ENCODE peak calls at places on chromosomes 5 and 9, in eight cellular contexts. J is GM23338, D is stomach, I is prostate gland, X is small intestine, Q is Panc1, P is tibial artery, M is endodermal cell. T is an unnamed sample.

GRCh38 chr5:158875272-158875679 is 224.4 kb downstream of the EBF1 start:
- DNase-seq in D (no peak), P (no peak), J (no peak), M (no peak), I (no peak), X (peak; percentile 15), Q (no peak), T (no peak)

GRCh38 chr9:135132008-135132407 is 44.5 kb downstream of the OLFM1 start:
- DNase-seq in D (no peak), J (no peak), P (no peak), I (no peak), X (no peak), M (no peak), Q (no peak), T (no peak)

GRCh38 chr5:134530375-134531077 is 5.1 kb downstream of the JADE2 start:
- DNase-seq in J (no peak), X (no peak), I (no peak), M (no peak), D (peak; percentile 76), Q (no peak), P (peak; percentile 63), T (no peak)

GRCh38 chr9:135722365-135722764 is 20.4 kb downstream of the KCNT1 start:
- DNase-seq in Q (no peak), D (no peak), M (no peak), I (no peak), P (no peak), X (no peak), J (no peak), T (no peak)

GRCh38 chr9:71285191-71285656 is 163.8 kb upstream of the TRPM3 start:
- DNase-seq in P (peak; percentile 38), I (peak; percentile 63), M (peak; percentile 69), Q (peak; percentile 51), X (peak; percentile 72), D (no peak), J (peak; percentile 91), T (peak; percentile 31)

GRCh38 chr5:149060325-149060724 is 2.5 kb downstream of the SH3TC2 start:
- DNase-seq in X (peak; percentile 48), J (no peak), Q (no peak), D (peak; percentile 29), I (no peak), P (no peak), M (no peak), T (no peak)

GRCh38 chr5:24621809-24622208 is 23.0 kb downstream of the CDH10 start:
- DNase-seq in Q (no peak), J (no peak), X (no peak), M (no peak), D (no peak), I (no peak), P (peak; percentile 59), T (no peak)

GRCh38 chr5:59206132-59206581 is 623.3 kb downstream of the RAB3C start:
- DNase-seq in D (no peak), M (no peak), P (no peak), J (no peak), Q (no peak), I (no peak), X (no peak), T (no peak)

GRCh38 chr5:62596691-62597090 is 18.1 kb downstream of the LRRC70 start:
- DNase-seq in M (no peak), P (no peak), I (no peak), D (no peak), Q (no peak), J (no peak), X (no peak), T (no peak)
- H3K36me3 ChIP-seq in M (peaks cover 9% of the 10 kb centered on the region), P (peaks cover 26% of the 10 kb centered on the region), I (no peaks in the 10 kb centered on the region), D (peaks cover 23% of the 10 kb centered on the region), Q (no peaks in the 10 kb centered on the region), J (peaks cover under 1% of the 10 kb centered on the region), X (peaks cover 5% of the 10 kb centered on the region), T (peaks cover 4% of the 10 kb centered on the region)

DNA sequence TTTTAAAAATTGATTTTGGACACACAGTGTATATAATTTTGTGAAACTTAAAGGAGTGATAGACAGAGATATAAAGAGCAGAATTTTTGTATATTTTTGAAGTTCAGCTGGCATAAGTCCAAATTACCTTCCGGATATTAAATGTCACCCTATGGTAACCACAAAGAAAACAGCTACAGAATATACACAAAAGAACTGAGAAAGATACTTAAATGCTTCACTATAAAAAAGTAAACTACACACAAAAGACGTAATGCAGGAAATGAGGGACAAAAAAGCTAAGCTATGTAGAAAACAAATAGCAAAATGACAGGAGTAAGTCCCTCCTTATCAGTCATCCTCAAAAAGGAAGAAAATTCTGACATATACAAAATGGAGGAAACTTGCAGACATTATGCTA is 29.4 kb downstream of the HACD4 start:
- DNase-seq in P (no peak), Q (no peak), D (no peak), I (no peak), X (peak; percentile 7), M (no peak), J (no peak), T (no peak)
- H3K4me1 ChIP-seq in P (no peaks in the 10 kb centered on the region), Q (no peaks in the 10 kb centered on the region), D (no peaks in the 10 kb centered on the region), I (no peaks in the 10 kb centered on the region), X (no peaks in the 10 kb centered on the region), M (no peaks in the 10 kb centered on the region), J (peaks cover 6% of the 10 kb centered on the region), T (no peaks in the 10 kb centered on the region)

GRCh38 chr5:53342261-53342660 is 138.2 kb upstream of the FST start:
- DNase-seq in Q (no peak), M (no peak), J (no peak), D (no peak), X (no peak), I (no peak), P (no peak), T (no peak)
- H3K27ac ChIP-seq in Q (no peak overlapping the region), M (no peak overlapping the region), J (no peak overlapping the region), D (no peak overlapping the region), X (no peak overlapping the region), I (no peak overlapping the region), P (no peak overlapping the region), T (no peak overlapping the region)

GRCh38 chr5:175596818-175597217 is 61.1 kb upstream of the HRH2 start:
- DNase-seq in D (no peak), J (no peak), X (no peak), M (no peak), P (no peak), Q (no peak), I (no peak), T (no peak)

GRCh38 chr5:175599210-175599609 is 58.7 kb upstream of the HRH2 start:
- DNase-seq in J (no peak), I (no peak), X (no peak), M (no peak), Q (no peak), D (no peak), P (no peak), T (no peak)

GRCh38 chr5:175595905-175596304 is 62.0 kb upstream of the HRH2 start:
- DNase-seq in P (no peak), M (no peak), X (no peak), J (no peak), I (no peak), D (no peak), Q (no peak), T (no peak)

GRCh38 chr5:175597718-175598117 is 60.2 kb upstream of the HRH2 start:
- DNase-seq in X (no peak), P (no peak), M (no peak), Q (no peak), D (peak; percentile 35), J (no peak), I (peak; percentile 26), T (no peak)

GRCh38 chr5:175598774-175599173 is 59.1 kb upstream of the HRH2 start:
- DNase-seq in P (no peak), J (no peak), X (no peak), Q (no peak), I (no peak), M (no peak), D (no peak), T (no peak)
- H3K36me3 ChIP-seq in P (no peaks in the 10 kb centered on the region), J (no peaks in the 10 kb centered on the region), X (no peaks in the 10 kb centered on the region), Q (no peaks in the 10 kb centered on the region), I (no peaks in the 10 kb centered on the region), M (no peaks in the 10 kb centered on the region), D (no peaks in the 10 kb centered on the region), T (no peaks in the 10 kb centered on the region)

GRCh38 chr5:132498686-132499271 is 8.2 kb upstream of the IRF1 start:
- DNase-seq in P (no peak), D (peak; percentile 22), X (no peak), M (no peak), I (peak; percentile 3), J (no peak), Q (no peak), T (no peak)

GRCh38 chr5:132497488-132497997 is 7.0 kb upstream of the IRF1 start:
- DNase-seq in X (no peak), P (peak; percentile 80), I (peak; percentile 28), Q (no peak), D (peak; percentile 63), M (peak; percentile 81), J (peak; percentile 35), T (peak; percentile 76)

GRCh38 chr5:132496631-132497487 is 6.3 kb upstream of the IRF1 start:
- DNase-seq in I (peak; percentile 83), X (peak; percentile 86), M (peak; percentile 96), Q (no peak), D (peak; percentile 93), P (peak; percentile 88), J (peak; percentile 88), T (peak; percentile 94)

GRCh38 chr5:132499440-132500243 is 9.1 kb upstream of the IRF1 start:
- DNase-seq in I (peak; percentile 3), P (no peak), D (peak; percentile 25), M (peak; percentile 54), Q (no peak), X (no peak), J (no peak), T (no peak)

DNA sequence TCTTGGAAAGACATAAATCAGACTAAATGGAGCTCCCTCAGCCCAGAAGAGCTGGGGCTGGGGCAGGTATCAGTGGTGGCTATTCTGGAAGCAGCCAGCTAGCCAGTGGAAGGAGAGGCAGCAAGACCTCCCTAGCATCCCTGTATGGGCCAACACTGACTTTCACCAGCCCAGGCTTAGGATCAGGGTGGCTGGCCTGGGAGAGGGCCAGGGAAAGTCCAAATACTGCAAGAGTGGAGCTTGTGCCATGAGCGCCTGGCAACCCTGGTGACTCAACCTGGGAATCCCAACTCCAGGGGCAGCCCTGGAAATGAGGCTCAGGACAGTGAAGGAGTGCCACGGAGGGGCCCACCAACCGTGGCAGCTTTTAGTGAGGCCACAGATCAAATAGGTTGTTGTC is 7.6 kb upstream of the IRF1 start:
- DNase-seq in Q (no peak), X (no peak), J (no peak), D (peak; percentile 60), P (peak; percentile 68), I (peak; percentile 27), M (no peak), T (no peak)
- H3K4me1 ChIP-seq in Q (peaks cover 26% of the 10 kb centered on the region), X (peaks cover 14% of the 10 kb centered on the region), J (peaks cover 12% of the 10 kb centered on the region), D (peaks cover 82% of the 10 kb centered on the region), P (no peaks in the 10 kb centered on the region), I (no peaks in the 10 kb centered on the region), M (no peaks in the 10 kb centered on the region), T (peaks cover 35% of the 10 kb centered on the region)

DNA sequence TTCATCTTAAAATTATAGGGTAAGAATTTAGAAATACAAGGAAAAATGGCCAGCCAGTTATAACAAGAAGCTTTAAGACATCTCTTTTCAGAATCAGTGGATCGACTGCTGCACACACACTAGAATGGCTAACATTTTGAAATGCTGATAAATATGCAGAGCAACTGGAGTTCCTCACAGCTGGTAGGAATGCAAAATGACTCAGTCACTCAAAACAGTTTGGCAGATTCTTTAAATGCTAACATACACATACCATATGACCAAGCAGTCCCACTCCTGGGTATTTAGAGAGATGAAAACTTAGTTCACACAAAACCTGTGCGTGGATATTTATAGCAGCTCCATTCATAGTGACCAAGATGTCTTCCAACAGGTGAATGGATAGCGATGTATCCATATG is 23.2 kb upstream of the PSAT1 start:
- DNase-seq in J (no peak), M (no peak), I (no peak), D (no peak), X (no peak), Q (no peak), P (no peak), T (no peak)
- H3K27ac ChIP-seq in J (no peak overlapping the region), M (no peak overlapping the region), I (no peak overlapping the region), D (no peak overlapping the region), X (no peak overlapping the region), Q (no peak overlapping the region), P (no peak overlapping the region), T (no peak overlapping the region)

T was measured in lung.